ENCODE peak calls at places on chromosomes 16 and 17, in seven cellular contexts. One of them, this sample, is unnamed.

GRCh38 chr17:11240841-11241610 is at the start of gene SHISA6:
- DNase-seq in neural crest cell: peak
- DNase-seq in astrocyte: no peak
- DNase-seq in T-helper 2 cell: peak
- DNase-seq in anterior cingulate cortex: no peak
- DNase-seq in activated gamma-delta T cell treated with Interleukin-2 at 50 U/mL for 16 hours: no peak
- DNase-seq in Right ventricle myocardium inferior: no peak
- DNase-seq in this sample: no peak

GRCh38 chr17:53837131-53837530 is 14.4 kb downstream of the KIF2B start:
- DNase-seq in neural crest cell: no peak
- DNase-seq in astrocyte: peak
- DNase-seq in T-helper 2 cell: no peak
- DNase-seq in anterior cingulate cortex: no peak
- DNase-seq in activated gamma-delta T cell treated with Interleukin-2 at 50 U/mL for 16 hours: no peak
- DNase-seq in Right ventricle myocardium inferior: no peak
- DNase-seq in this sample: no peak

GRCh38 chr17:67499673-67500072 is 122.6 kb downstream of the PITPNC1 start:
- DNase-seq in neural crest cell: no peak
- DNase-seq in astrocyte: no peak
- DNase-seq in T-helper 2 cell: no peak
- DNase-seq in anterior cingulate cortex: no peak
- DNase-seq in activated gamma-delta T cell treated with Interleukin-2 at 50 U/mL for 16 hours: no peak
- DNase-seq in Right ventricle myocardium inferior: no peak
- DNase-seq in this sample: no peak

GRCh38 chr16:28326881-28327610 is 34.7 kb downstream of the SBK1 start:
- DNase-seq in neural crest cell: peak
- DNase-seq in astrocyte: peak
- DNase-seq in T-helper 2 cell: peak
- DNase-seq in anterior cingulate cortex: no peak
- DNase-seq in activated gamma-delta T cell treated with Interleukin-2 at 50 U/mL for 16 hours: peak
- DNase-seq in Right ventricle myocardium inferior: no peak
- DNase-seq in this sample: peak

GRCh38 chr17:7351665-7352558 is at the start of gene KCTD11:
- DNase-seq in neural crest cell: peak
- DNase-seq in astrocyte: peak
- DNase-seq in T-helper 2 cell: peak
- DNase-seq in anterior cingulate cortex: peak
- DNase-seq in activated gamma-delta T cell treated with Interleukin-2 at 50 U/mL for 16 hours: peak
- DNase-seq in Right ventricle myocardium inferior: peak
- DNase-seq in this sample: no peak

GRCh38 chr17:75031972-75032895 is 14.5 kb downstream of the ATP5PD start:
- DNase-seq in neural crest cell: no peak
- DNase-seq in astrocyte: peak
- DNase-seq in T-helper 2 cell: peak
- DNase-seq in anterior cingulate cortex: peak
- DNase-seq in activated gamma-delta T cell treated with Interleukin-2 at 50 U/mL for 16 hours: peak
- DNase-seq in Right ventricle myocardium inferior: peak
- DNase-seq in this sample: peak

GRCh38 chr16:30121741-30122620 is 1.0 kb downstream of the MAPK3 start:
- DNase-seq in neural crest cell: no peak
- DNase-seq in astrocyte: no peak
- DNase-seq in T-helper 2 cell: no peak
- DNase-seq in anterior cingulate cortex: no peak
- DNase-seq in activated gamma-delta T cell treated with Interleukin-2 at 50 U/mL for 16 hours: no peak
- DNase-seq in Right ventricle myocardium inferior: peak
- DNase-seq in this sample: peak

GRCh38 chr17:2961446-2961845 is 102.0 kb downstream of the OR1D5 start:
- DNase-seq in neural crest cell: no peak
- DNase-seq in astrocyte: no peak
- DNase-seq in T-helper 2 cell: no peak
- DNase-seq in anterior cingulate cortex: no peak
- DNase-seq in activated gamma-delta T cell treated with Interleukin-2 at 50 U/mL for 16 hours: no peak
- DNase-seq in Right ventricle myocardium inferior: no peak
- DNase-seq in this sample: no peak

GRCh38 chr17:14004927-14005630 is 64.2 kb upstream of the COX10 start:
- DNase-seq in neural crest cell: no peak
- DNase-seq in astrocyte: no peak
- DNase-seq in T-helper 2 cell: no peak
- DNase-seq in anterior cingulate cortex: no peak
- DNase-seq in activated gamma-delta T cell treated with Interleukin-2 at 50 U/mL for 16 hours: no peak
- DNase-seq in Right ventricle myocardium inferior: no peak
- DNase-seq in this sample: no peak

GRCh38 chr16:11232852-11233726 is 22.9 kb downstream of the SOCS1 start:
- DNase-seq in neural crest cell: no peak
- DNase-seq in astrocyte: no peak
- DNase-seq in T-helper 2 cell: peak
- DNase-seq in anterior cingulate cortex: no peak
- DNase-seq in activated gamma-delta T cell treated with Interleukin-2 at 50 U/mL for 16 hours: peak
- DNase-seq in Right ventricle myocardium inferior: peak
- DNase-seq in this sample: no peak

GRCh38 chr17:78211032-78211431 is 3.0 kb upstream of the BIRC5 start:
- DNase-seq in neural crest cell: no peak
- DNase-seq in astrocyte: no peak
- DNase-seq in T-helper 2 cell: no peak
- DNase-seq in anterior cingulate cortex: no peak
- DNase-seq in activated gamma-delta T cell treated with Interleukin-2 at 50 U/mL for 16 hours: no peak
- DNase-seq in Right ventricle myocardium inferior: no peak
- DNase-seq in this sample: no peak

GRCh38 chr16:61829631-61830030 is 206.6 kb downstream of the CDH8 start:
- DNase-seq in neural crest cell: no peak
- DNase-seq in astrocyte: peak
- DNase-seq in T-helper 2 cell: no peak
- DNase-seq in anterior cingulate cortex: no peak
- DNase-seq in activated gamma-delta T cell treated with Interleukin-2 at 50 U/mL for 16 hours: no peak
- DNase-seq in Right ventricle myocardium inferior: no peak
- DNase-seq in this sample: no peak

GRCh38 chr17:78751447-78752067 is 30.5 kb downstream of the CYTH1 start:
- DNase-seq in neural crest cell: no peak
- DNase-seq in astrocyte: no peak
- DNase-seq in T-helper 2 cell: no peak
- DNase-seq in anterior cingulate cortex: no peak
- DNase-seq in activated gamma-delta T cell treated with Interleukin-2 at 50 U/mL for 16 hours: no peak
- DNase-seq in Right ventricle myocardium inferior: no peak
- DNase-seq in this sample: no peak

GRCh38 chr17:45414997-45415881 is 17.4 kb downstream of the ARHGAP27 start:
- DNase-seq in neural crest cell: no peak
- DNase-seq in astrocyte: no peak
- DNase-seq in T-helper 2 cell: no peak
- DNase-seq in anterior cingulate cortex: no peak
- DNase-seq in activated gamma-delta T cell treated with Interleukin-2 at 50 U/mL for 16 hours: no peak
- DNase-seq in Right ventricle myocardium inferior: no peak
- DNase-seq in this sample: no peak

GRCh38 chr16:23829454-23829853 is 6.3 kb upstream of the PRKCB start:
- DNase-seq in neural crest cell: no peak
- DNase-seq in astrocyte: no peak
- DNase-seq in T-helper 2 cell: no peak
- DNase-seq in anterior cingulate cortex: no peak
- DNase-seq in activated gamma-delta T cell treated with Interleukin-2 at 50 U/mL for 16 hours: no peak
- DNase-seq in Right ventricle myocardium inferior: no peak
- DNase-seq in this sample: no peak

GRCh38 chr17:17749921-17750320 is 68.7 kb downstream of the RAI1 start:
- DNase-seq in neural crest cell: peak
- DNase-seq in astrocyte: no peak
- DNase-seq in T-helper 2 cell: peak
- DNase-seq in anterior cingulate cortex: peak
- DNase-seq in activated gamma-delta T cell treated with Interleukin-2 at 50 U/mL for 16 hours: peak
- DNase-seq in Right ventricle myocardium inferior: no peak
- DNase-seq in this sample: no peak

GRCh38 chr17:39573447-39574298 is 34.0 kb downstream of the NEUROD2 start:
- DNase-seq in neural crest cell: peak
- DNase-seq in astrocyte: peak
- DNase-seq in T-helper 2 cell: peak
- DNase-seq in anterior cingulate cortex: no peak
- DNase-seq in activated gamma-delta T cell treated with Interleukin-2 at 50 U/mL for 16 hours: peak
- DNase-seq in Right ventricle myocardium inferior: peak
- DNase-seq in this sample: no peak

GRCh38 chr16:14037960-14038359 is 33.2 kb upstream of the MRTFB start:
- DNase-seq in neural crest cell: no peak
- DNase-seq in astrocyte: no peak
- DNase-seq in T-helper 2 cell: no peak
- DNase-seq in anterior cingulate cortex: no peak
- DNase-seq in activated gamma-delta T cell treated with Interleukin-2 at 50 U/mL for 16 hours: no peak
- DNase-seq in Right ventricle myocardium inferior: no peak
- DNase-seq in this sample: no peak

GRCh38 chr17:55873017-55873758 is 122.3 kb downstream of the PCTP start:
- DNase-seq in neural crest cell: no peak
- DNase-seq in astrocyte: no peak
- DNase-seq in T-helper 2 cell: no peak
- DNase-seq in anterior cingulate cortex: no peak
- DNase-seq in activated gamma-delta T cell treated with Interleukin-2 at 50 U/mL for 16 hours: no peak
- DNase-seq in Right ventricle myocardium inferior: no peak
- DNase-seq in this sample: no peak

GRCh38 chr16:8632675-8633182 is 11.2 kb downstream of the METTL22 start:
- DNase-seq in neural crest cell: no peak
- DNase-seq in astrocyte: no peak
- DNase-seq in T-helper 2 cell: no peak
- DNase-seq in anterior cingulate cortex: no peak
- DNase-seq in activated gamma-delta T cell treated with Interleukin-2 at 50 U/mL for 16 hours: no peak
- DNase-seq in Right ventricle myocardium inferior: peak
- DNase-seq in this sample: no peak